ENCODE peak calls at places on chromosomes 4 and X, in five cellular contexts. N, X, G, M and K are unnamed samples.

GRCh38 chr4:82775243-82775642 is 23.4 kb downstream of the SCD5 start:
- ATAC-seq in X (no peak), M (no peak), G (no peak), N (no peak), K (no peak)

GRCh38 chrX:1026263-1027015 is 186.0 kb downstream of the CRLF2 start:
- ATAC-seq in N (no peak), M (no peak), G (peak), X (peak), K (peak)

GRCh38 chr4:185534534-185534849 is 815 bp downstream of the PDLIM3 start:
- ATAC-seq in M (no peak), X (no peak), N (no peak), G (no peak), K (no peak)

GRCh38 chr4:85024671-85025070 is 58.2 kb upstream of the WDFY3 start:
- ATAC-seq in N (no peak), M (no peak), X (no peak), G (no peak), K (no peak)

GRCh38 chr4:152919826-152920225 is 16.3 kb upstream of the FHDC1 start:
- ATAC-seq in X (no peak), G (no peak), N (no peak), M (no peak), K (no peak)

GRCh38 chrX:65707153-65707552 is 39.7 kb downstream of the MSN start:
- ATAC-seq in X (peak), M (peak), G (no peak), N (no peak), K (no peak)

GRCh38 chr4:42637861-42638260 is 19.0 kb downstream of the ATP8A1 start:
- ATAC-seq in M (no peak), G (no peak), X (no peak), N (no peak), K (no peak)

GRCh38 chr4:71259305-71259704 is 79.5 kb upstream of the SLC4A4 start:
- ATAC-seq in M (no peak), X (no peak), N (no peak), G (no peak), K (no peak)

GRCh38 chr4:48594185-48594584 is 104.1 kb downstream of the ZAR1 start:
- ATAC-seq in N (no peak), X (no peak), G (no peak), M (no peak), K (no peak)

GRCh38 chrX:55488268-55488558 is 1.4 kb downstream of the USP51 start:
- ATAC-seq in N (no peak), X (no peak), G (no peak), M (no peak), K (no peak)

GRCh38 chr4:183912585-183912984 is 7.5 kb downstream of the STOX2 start:
- ATAC-seq in M (no peak), G (no peak), N (no peak), X (no peak), K (no peak)

GRCh38 chr4:3516061-3516835 is 16.0 kb downstream of the LRPAP1 start:
- ATAC-seq in M (no peak), X (no peak), N (no peak), G (no peak), K (no peak)

GRCh38 chrX:79089897-79090584 is 54.4 kb upstream of the GPR174 start:
- ATAC-seq in X (no peak), G (peak), M (no peak), N (no peak), K (no peak)

GRCh38 chr4:24001945-24002640 is 112.2 kb upstream of the PPARGC1A start:
- ATAC-seq in M (no peak), N (no peak), X (no peak), G (no peak), K (no peak)

GRCh38 chr4:86089924-86090323 is 269.9 kb downstream of the MAPK10 start:
- ATAC-seq in X (no peak), M (no peak), G (no peak), N (no peak), K (no peak)

GRCh38 chrX:69993494-69993893 is 56.2 kb downstream of the AWAT2 start:
- ATAC-seq in M (no peak), N (no peak), G (no peak), X (no peak), K (peak)

GRCh38 chr4:176339936-176340761 is 20.4 kb downstream of the SPCS3 start:
- ATAC-seq in N (no peak), G (no peak), X (no peak), M (no peak), K (no peak)

GRCh38 chr4:36281384-36282106 is at the start of gene DTHD1:
- ATAC-seq in N (peak), G (peak), X (no peak), M (no peak), K (peak)